ENCODE peak calls at places on chromosomes 11 and 22, in eight cellular contexts. One of them, this sample, is unnamed.

GRCh38 chr22:43446881-43447280 is 35.1 kb downstream of the MPPED1 start:
- DNase-seq in natural killer cell treated with Interleukin-12 subunit alpha and Interleukin-12 subunit beta and Interleukin-15 and Interleukin-18, amount 100 ng/mL, for 72 hours: no peak
- DNase-seq in stimulated activated effector memory CD8-positive, alpha-beta T cell treated with anti-CD3 and anti-CD28 coated beads, Interleukin-12 subunit alpha, Interleukin-12 subunit beta, amount 100 ng/mL, for 72 hours: no peak
- DNase-seq in lower leg skin: no peak
- DNase-seq in KG1: peak; percentile 15
- DNase-seq in GM04504: no peak
- DNase-seq in spleen: peak; percentile 36
- DNase-seq in activated CD4-positive, alpha-beta T cell treated with anti-CD3 and anti-CD28 coated beads, Interleukin-2, amount 10 ng/mL, durations not matched to agents 7 days and 5 days: no peak
- DNase-seq in this sample: no peak

GRCh38 chr11:27698872-27699241 is 1.4 kb downstream of the BDNF start:
- DNase-seq in natural killer cell treated with Interleukin-12 subunit alpha and Interleukin-12 subunit beta and Interleukin-15 and Interleukin-18, amount 100 ng/mL, for 72 hours: no peak
- DNase-seq in stimulated activated effector memory CD8-positive, alpha-beta T cell treated with anti-CD3 and anti-CD28 coated beads, Interleukin-12 subunit alpha, Interleukin-12 subunit beta, amount 100 ng/mL, for 72 hours: peak; percentile 70
- DNase-seq in lower leg skin: no peak
- DNase-seq in KG1: peak; percentile 16
- DNase-seq in GM04504: peak; percentile 84
- DNase-seq in spleen: peak; percentile 84
- DNase-seq in activated CD4-positive, alpha-beta T cell treated with anti-CD3 and anti-CD28 coated beads, Interleukin-2, amount 10 ng/mL, durations not matched to agents 7 days and 5 days: peak; percentile 62
- DNase-seq in this sample: peak; percentile 68

GRCh38 chr11:84091212-84091986 is 805.2 kb upstream of the CCDC90B start:
- DNase-seq in natural killer cell treated with Interleukin-12 subunit alpha and Interleukin-12 subunit beta and Interleukin-15 and Interleukin-18, amount 100 ng/mL, for 72 hours: no peak
- DNase-seq in stimulated activated effector memory CD8-positive, alpha-beta T cell treated with anti-CD3 and anti-CD28 coated beads, Interleukin-12 subunit alpha, Interleukin-12 subunit beta, amount 100 ng/mL, for 72 hours: no peak
- DNase-seq in lower leg skin: no peak
- DNase-seq in KG1: no peak
- DNase-seq in GM04504: no peak
- DNase-seq in spleen: no peak
- DNase-seq in activated CD4-positive, alpha-beta T cell treated with anti-CD3 and anti-CD28 coated beads, Interleukin-2, amount 10 ng/mL, durations not matched to agents 7 days and 5 days: no peak
- DNase-seq in this sample: no peak

GRCh38 chr22:19974935-19975706 is 33.5 kb upstream of the TXNRD2 start:
- DNase-seq in natural killer cell treated with Interleukin-12 subunit alpha and Interleukin-12 subunit beta and Interleukin-15 and Interleukin-18, amount 100 ng/mL, for 72 hours: no peak
- DNase-seq in stimulated activated effector memory CD8-positive, alpha-beta T cell treated with anti-CD3 and anti-CD28 coated beads, Interleukin-12 subunit alpha, Interleukin-12 subunit beta, amount 100 ng/mL, for 72 hours: no peak
- DNase-seq in lower leg skin: no peak
- DNase-seq in KG1: peak; percentile 15
- DNase-seq in GM04504: no peak
- DNase-seq in spleen: no peak
- DNase-seq in activated CD4-positive, alpha-beta T cell treated with anti-CD3 and anti-CD28 coated beads, Interleukin-2, amount 10 ng/mL, durations not matched to agents 7 days and 5 days: no peak
- DNase-seq in this sample: no peak

GRCh38 chr22:40547729-40548143 is 88.8 kb downstream of the MRTFA start:
- DNase-seq in natural killer cell treated with Interleukin-12 subunit alpha and Interleukin-12 subunit beta and Interleukin-15 and Interleukin-18, amount 100 ng/mL, for 72 hours: no peak
- DNase-seq in stimulated activated effector memory CD8-positive, alpha-beta T cell treated with anti-CD3 and anti-CD28 coated beads, Interleukin-12 subunit alpha, Interleukin-12 subunit beta, amount 100 ng/mL, for 72 hours: no peak
- DNase-seq in lower leg skin: no peak
- DNase-seq in KG1: no peak
- DNase-seq in GM04504: no peak
- DNase-seq in spleen: no peak
- DNase-seq in activated CD4-positive, alpha-beta T cell treated with anti-CD3 and anti-CD28 coated beads, Interleukin-2, amount 10 ng/mL, durations not matched to agents 7 days and 5 days: no peak
- DNase-seq in this sample: no peak

GRCh38 chr11:67996622-67997459 is 7.1 kb downstream of the UNC93B1 start:
- DNase-seq in natural killer cell treated with Interleukin-12 subunit alpha and Interleukin-12 subunit beta and Interleukin-15 and Interleukin-18, amount 100 ng/mL, for 72 hours: no peak
- DNase-seq in stimulated activated effector memory CD8-positive, alpha-beta T cell treated with anti-CD3 and anti-CD28 coated beads, Interleukin-12 subunit alpha, Interleukin-12 subunit beta, amount 100 ng/mL, for 72 hours: no peak
- DNase-seq in lower leg skin: peak; percentile 39
- DNase-seq in KG1: no peak
- DNase-seq in GM04504: no peak
- DNase-seq in spleen: peak; percentile 89
- DNase-seq in activated CD4-positive, alpha-beta T cell treated with anti-CD3 and anti-CD28 coated beads, Interleukin-2, amount 10 ng/mL, durations not matched to agents 7 days and 5 days: peak; percentile 33
- DNase-seq in this sample: peak; percentile 89

GRCh38 chr11:44120169-44120568 is 24.7 kb downstream of the EXT2 start:
- DNase-seq in natural killer cell treated with Interleukin-12 subunit alpha and Interleukin-12 subunit beta and Interleukin-15 and Interleukin-18, amount 100 ng/mL, for 72 hours: no peak
- DNase-seq in stimulated activated effector memory CD8-positive, alpha-beta T cell treated with anti-CD3 and anti-CD28 coated beads, Interleukin-12 subunit alpha, Interleukin-12 subunit beta, amount 100 ng/mL, for 72 hours: no peak
- DNase-seq in lower leg skin: no peak
- DNase-seq in KG1: no peak
- DNase-seq in GM04504: no peak
- DNase-seq in spleen: no peak
- DNase-seq in activated CD4-positive, alpha-beta T cell treated with anti-CD3 and anti-CD28 coated beads, Interleukin-2, amount 10 ng/mL, durations not matched to agents 7 days and 5 days: no peak
- DNase-seq in this sample: peak; percentile 12

GRCh38 chr22:24284747-24285203 is 14.1 kb downstream of the SPECC1L start:
- DNase-seq in natural killer cell treated with Interleukin-12 subunit alpha and Interleukin-12 subunit beta and Interleukin-15 and Interleukin-18, amount 100 ng/mL, for 72 hours: no peak
- DNase-seq in stimulated activated effector memory CD8-positive, alpha-beta T cell treated with anti-CD3 and anti-CD28 coated beads, Interleukin-12 subunit alpha, Interleukin-12 subunit beta, amount 100 ng/mL, for 72 hours: no peak
- DNase-seq in lower leg skin: no peak
- DNase-seq in KG1: no peak
- DNase-seq in GM04504: no peak
- DNase-seq in spleen: no peak
- DNase-seq in activated CD4-positive, alpha-beta T cell treated with anti-CD3 and anti-CD28 coated beads, Interleukin-2, amount 10 ng/mL, durations not matched to agents 7 days and 5 days: no peak
- DNase-seq in this sample: peak; percentile 39

GRCh38 chr11:44852159-44852707 is 98.5 kb downstream of the TP53I11 start:
- DNase-seq in natural killer cell treated with Interleukin-12 subunit alpha and Interleukin-12 subunit beta and Interleukin-15 and Interleukin-18, amount 100 ng/mL, for 72 hours: no peak
- DNase-seq in stimulated activated effector memory CD8-positive, alpha-beta T cell treated with anti-CD3 and anti-CD28 coated beads, Interleukin-12 subunit alpha, Interleukin-12 subunit beta, amount 100 ng/mL, for 72 hours: no peak
- DNase-seq in lower leg skin: no peak
- DNase-seq in KG1: no peak
- DNase-seq in GM04504: no peak
- DNase-seq in spleen: no peak
- DNase-seq in activated CD4-positive, alpha-beta T cell treated with anti-CD3 and anti-CD28 coated beads, Interleukin-2, amount 10 ng/mL, durations not matched to agents 7 days and 5 days: no peak
- DNase-seq in this sample: no peak

GRCh38 chr11:113871331-113871730 is 4.0 kb downstream of the USP28 start:
- DNase-seq in natural killer cell treated with Interleukin-12 subunit alpha and Interleukin-12 subunit beta and Interleukin-15 and Interleukin-18, amount 100 ng/mL, for 72 hours: no peak
- DNase-seq in stimulated activated effector memory CD8-positive, alpha-beta T cell treated with anti-CD3 and anti-CD28 coated beads, Interleukin-12 subunit alpha, Interleukin-12 subunit beta, amount 100 ng/mL, for 72 hours: no peak
- DNase-seq in lower leg skin: no peak
- DNase-seq in KG1: no peak
- DNase-seq in GM04504: no peak
- DNase-seq in spleen: no peak
- DNase-seq in activated CD4-positive, alpha-beta T cell treated with anti-CD3 and anti-CD28 coated beads, Interleukin-2, amount 10 ng/mL, durations not matched to agents 7 days and 5 days: no peak
- DNase-seq in this sample: no peak

GRCh38 chr11:65432686-65433582 is 10.3 kb downstream of the NEAT1 start:
- DNase-seq in natural killer cell treated with Interleukin-12 subunit alpha and Interleukin-12 subunit beta and Interleukin-15 and Interleukin-18, amount 100 ng/mL, for 72 hours: peak; percentile 31
- DNase-seq in stimulated activated effector memory CD8-positive, alpha-beta T cell treated with anti-CD3 and anti-CD28 coated beads, Interleukin-12 subunit alpha, Interleukin-12 subunit beta, amount 100 ng/mL, for 72 hours: no peak
- DNase-seq in lower leg skin: no peak
- DNase-seq in KG1: peak; percentile 41
- DNase-seq in GM04504: peak; percentile 35
- DNase-seq in spleen: no peak
- DNase-seq in activated CD4-positive, alpha-beta T cell treated with anti-CD3 and anti-CD28 coated beads, Interleukin-2, amount 10 ng/mL, durations not matched to agents 7 days and 5 days: no peak
- DNase-seq in this sample: peak; percentile 81

GRCh38 chr11:78684377-78684776 is 109.7 kb upstream of the NARS2 start:
- DNase-seq in natural killer cell treated with Interleukin-12 subunit alpha and Interleukin-12 subunit beta and Interleukin-15 and Interleukin-18, amount 100 ng/mL, for 72 hours: no peak
- DNase-seq in stimulated activated effector memory CD8-positive, alpha-beta T cell treated with anti-CD3 and anti-CD28 coated beads, Interleukin-12 subunit alpha, Interleukin-12 subunit beta, amount 100 ng/mL, for 72 hours: no peak
- DNase-seq in lower leg skin: no peak
- DNase-seq in KG1: no peak
- DNase-seq in GM04504: no peak
- DNase-seq in spleen: no peak
- DNase-seq in activated CD4-positive, alpha-beta T cell treated with anti-CD3 and anti-CD28 coated beads, Interleukin-2, amount 10 ng/mL, durations not matched to agents 7 days and 5 days: no peak
- DNase-seq in this sample: no peak

GRCh38 chr22:24341657-24342056 is 71.0 kb downstream of the SPECC1L start:
- DNase-seq in natural killer cell treated with Interleukin-12 subunit alpha and Interleukin-12 subunit beta and Interleukin-15 and Interleukin-18, amount 100 ng/mL, for 72 hours: no peak
- DNase-seq in stimulated activated effector memory CD8-positive, alpha-beta T cell treated with anti-CD3 and anti-CD28 coated beads, Interleukin-12 subunit alpha, Interleukin-12 subunit beta, amount 100 ng/mL, for 72 hours: no peak
- DNase-seq in lower leg skin: no peak
- DNase-seq in KG1: no peak
- DNase-seq in GM04504: no peak
- DNase-seq in spleen: no peak
- DNase-seq in activated CD4-positive, alpha-beta T cell treated with anti-CD3 and anti-CD28 coated beads, Interleukin-2, amount 10 ng/mL, durations not matched to agents 7 days and 5 days: no peak
- DNase-seq in this sample: no peak

GRCh38 chr22:45720875-45721378 is 49.3 kb downstream of the ATXN10 start:
- DNase-seq in natural killer cell treated with Interleukin-12 subunit alpha and Interleukin-12 subunit beta and Interleukin-15 and Interleukin-18, amount 100 ng/mL, for 72 hours: no peak
- DNase-seq in stimulated activated effector memory CD8-positive, alpha-beta T cell treated with anti-CD3 and anti-CD28 coated beads, Interleukin-12 subunit alpha, Interleukin-12 subunit beta, amount 100 ng/mL, for 72 hours: no peak
- DNase-seq in lower leg skin: no peak
- DNase-seq in KG1: no peak
- DNase-seq in GM04504: no peak
- DNase-seq in spleen: no peak
- DNase-seq in activated CD4-positive, alpha-beta T cell treated with anti-CD3 and anti-CD28 coated beads, Interleukin-2, amount 10 ng/mL, durations not matched to agents 7 days and 5 days: no peak
- DNase-seq in this sample: no peak

GRCh38 chr22:25582946-25583345 is 18.5 kb downstream of the GRK3 start:
- DNase-seq in natural killer cell treated with Interleukin-12 subunit alpha and Interleukin-12 subunit beta and Interleukin-15 and Interleukin-18, amount 100 ng/mL, for 72 hours: no peak
- DNase-seq in stimulated activated effector memory CD8-positive, alpha-beta T cell treated with anti-CD3 and anti-CD28 coated beads, Interleukin-12 subunit alpha, Interleukin-12 subunit beta, amount 100 ng/mL, for 72 hours: no peak
- DNase-seq in lower leg skin: no peak
- DNase-seq in KG1: no peak
- DNase-seq in GM04504: peak; percentile 13
- DNase-seq in spleen: no peak
- DNase-seq in activated CD4-positive, alpha-beta T cell treated with anti-CD3 and anti-CD28 coated beads, Interleukin-2, amount 10 ng/mL, durations not matched to agents 7 days and 5 days: no peak
- DNase-seq in this sample: no peak

GRCh38 chr11:73271936-73272679 is at the start of gene P2RY6:
- DNase-seq in natural killer cell treated with Interleukin-12 subunit alpha and Interleukin-12 subunit beta and Interleukin-15 and Interleukin-18, amount 100 ng/mL, for 72 hours: peak; percentile 44
- DNase-seq in stimulated activated effector memory CD8-positive, alpha-beta T cell treated with anti-CD3 and anti-CD28 coated beads, Interleukin-12 subunit alpha, Interleukin-12 subunit beta, amount 100 ng/mL, for 72 hours: no peak
- DNase-seq in lower leg skin: no peak
- DNase-seq in KG1: no peak
- DNase-seq in GM04504: no peak
- DNase-seq in spleen: no peak
- DNase-seq in activated CD4-positive, alpha-beta T cell treated with anti-CD3 and anti-CD28 coated beads, Interleukin-2, amount 10 ng/mL, durations not matched to agents 7 days and 5 days: no peak
- DNase-seq in this sample: no peak

GRCh38 chr11:6745465-6746015 is 26.2 kb downstream of the OR2AG2 start:
- DNase-seq in natural killer cell treated with Interleukin-12 subunit alpha and Interleukin-12 subunit beta and Interleukin-15 and Interleukin-18, amount 100 ng/mL, for 72 hours: no peak
- DNase-seq in stimulated activated effector memory CD8-positive, alpha-beta T cell treated with anti-CD3 and anti-CD28 coated beads, Interleukin-12 subunit alpha, Interleukin-12 subunit beta, amount 100 ng/mL, for 72 hours: no peak
- DNase-seq in lower leg skin: no peak
- DNase-seq in KG1: peak; percentile 35
- DNase-seq in GM04504: no peak
- DNase-seq in spleen: no peak
- DNase-seq in activated CD4-positive, alpha-beta T cell treated with anti-CD3 and anti-CD28 coated beads, Interleukin-2, amount 10 ng/mL, durations not matched to agents 7 days and 5 days: no peak
- DNase-seq in this sample: no peak